ENCODE peak calls at places on chromosomes 1 and 21, in nine cellular contexts. F is stomach, I is ovary, A is heart left ventricle, K is uterus, Y is HCT116, L is IMR-90, P is A549, S is sigmoid colon. B is an unnamed sample. For H3K4me1, the result is how much of the 10 kb centered on the place peaks cover.

GRCh38 chr21:28636988-28637691 is 355.5 kb downstream of the LTN1 start:
- DNase-seq in F (no peak), I (no peak), A (no peak), K (no peak), Y (no peak), L (peak), P (peak), S (no peak), B (no peak)

GRCh38 chr1:150876111-150876434 is 326 bp downstream of the ARNT start:
- DNase-seq in F (peak), I (no peak), A (no peak), K (no peak), Y (peak), L (peak), P (no peak), S (no peak), B (no peak)

GRCh38 chr1:218983848-218984247 is 189.8 kb upstream of the LYPLAL1 start:
- DNase-seq in F (no peak), I (no peak), A (no peak), K (no peak), Y (no peak), L (no peak), P (peak), S (no peak), B (no peak)

GRCh38 chr1:209702832-209703231 is 1.8 kb upstream of the HSD11B1 start:
- DNase-seq in F (no peak), I (no peak), A (no peak), K (no peak), Y (no peak), L (no peak), P (no peak), S (no peak), B (no peak)

GRCh38 chr1:183477986-183478781 is 5.9 kb downstream of the SMG7 start:
- DNase-seq in F (no peak), I (no peak), A (no peak), K (no peak), Y (no peak), L (no peak), P (no peak), S (no peak), B (no peak)

GRCh38 chr1:36602189-36602588 is 119.5 kb upstream of the CSF3R start:
- DNase-seq in F (no peak), I (no peak), A (no peak), K (no peak), Y (no peak), L (no peak), P (no peak), S (no peak), B (no peak)

GRCh38 chr1:101308001-101308659 is 71.3 kb downstream of the S1PR1 start:
- DNase-seq in F (no peak), I (no peak), A (no peak), K (no peak), Y (no peak), L (no peak), P (no peak), S (no peak), B (no peak)

GRCh38 chr1:116112388-116113140 is 1.4 kb downstream of the MAB21L3 start:
- DNase-seq in F (no peak), I (no peak), A (no peak), K (no peak), Y (no peak), L (no peak), P (no peak), S (no peak), B (no peak)

GRCh38 chr1:219086956-219087469 is 86.7 kb upstream of the LYPLAL1 start:
- DNase-seq in F (no peak), I (no peak), A (no peak), K (no peak), Y (no peak), L (no peak), P (no peak), S (no peak), B (no peak)

GRCh38 chr21:35614412-35614901 is 445.9 kb downstream of the SETD4 start:
- DNase-seq in F (no peak), I (no peak), A (no peak), K (no peak), Y (peak), L (peak), P (no peak), S (no peak), B (no peak)

GRCh38 chr1:95388041-95388440 is 154.0 kb downstream of the RWDD3 start:
- DNase-seq in F (no peak), I (no peak), A (no peak), K (no peak), Y (no peak), L (no peak), P (no peak), S (no peak), B (no peak)

GRCh38 chr1:53552146-53552940 is 93.1 kb downstream of the DMRTB1 start:
- DNase-seq in F (no peak), I (no peak), A (no peak), K (peak), Y (no peak), L (peak), P (no peak), S (peak), B (peak)

GRCh38 chr1:21764615-21765423 is 18.1 kb downstream of the USP48 start:
- DNase-seq in F (peak), I (no peak), A (peak), K (peak), Y (no peak), L (peak), P (peak), S (no peak), B (peak)

GRCh38 chr1:220872296-220872695 is 6.9 kb upstream of the HLX start:
- DNase-seq in F (no peak), I (no peak), A (no peak), K (no peak), Y (no peak), L (no peak), P (peak), S (no peak), B (no peak)

DNA sequence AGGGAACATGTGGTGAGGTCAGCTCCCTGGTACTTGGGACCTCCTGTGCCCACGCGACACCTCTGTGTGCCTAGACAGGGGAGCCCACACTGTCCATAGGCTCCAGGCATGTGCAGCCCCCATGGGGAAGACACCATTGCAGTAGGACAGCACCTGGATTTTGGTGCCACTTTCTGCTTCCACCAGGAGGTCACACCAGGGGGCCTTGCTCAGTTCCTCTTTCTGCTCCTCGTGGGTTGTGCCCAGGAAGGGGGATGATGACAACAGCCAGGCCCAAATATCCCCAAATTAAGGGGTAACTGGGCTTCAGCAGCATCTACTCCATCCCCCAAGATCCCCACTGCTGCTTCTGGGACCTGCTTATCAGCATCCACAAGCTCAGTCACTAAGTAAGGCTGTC is 358.2 kb upstream of the KAZN start:
- DNase-seq in F (no peak), I (no peak), A (no peak), K (no peak), Y (no peak), L (no peak), P (no peak), S (no peak), B (no peak)
- TF ChIP-seq POLR2A in F (no peak), I (no peak), A (no peak), K (no peak), Y (no peak), L (no peak), P (no peak), S (no peak), B (no peak)

GRCh38 chr1:42953182-42954180 is 5.2 kb downstream of the SLC2A1 start:
- DNase-seq in F (no peak), I (no peak), A (no peak), K (no peak), Y (no peak), L (no peak), P (peak), S (no peak), B (peak)
- H3K4me1 ChIP-seq in F (under half), I (under half), A (half or more), K (under half), Y (half or more), L (under half), P (half or more), S (under half), B (under half)

GRCh38 chr1:18922319-18922726 is 20.0 kb upstream of the ALDH4A1 start:
- DNase-seq in F (peak), I (peak), A (peak), K (peak), Y (no peak), L (peak), P (peak), S (peak), B (peak)
- TF ChIP-seq CTCF in F (no peak), I (no peak), A (peak), K (peak), Y (no peak), L (no peak), P (no peak), S (no peak), B (no peak)

GRCh38 chr1:2632051-2632430 is 775 bp downstream of the MMEL1 start:
- DNase-seq in F (no peak), I (no peak), A (no peak), K (no peak), Y (no peak), L (no peak), P (no peak), S (no peak), B (no peak)

GRCh38 chr1:2633401-2633935 is 652 bp upstream of the MMEL1 start:
- DNase-seq in F (no peak), I (no peak), A (no peak), K (no peak), Y (no peak), L (no peak), P (no peak), S (peak), B (no peak)

GRCh38 chr1:2631136-2632050 is 1.4 kb downstream of the MMEL1 start:
- DNase-seq in F (no peak), I (no peak), A (no peak), K (no peak), Y (no peak), L (no peak), P (no peak), S (no peak), B (no peak)

GRCh38 chr1:2633936-2634491 is 1.2 kb upstream of the MMEL1 start:
- DNase-seq in F (no peak), I (peak), A (no peak), K (no peak), Y (no peak), L (no peak), P (no peak), S (no peak), B (no peak)

GRCh38 chr1:2632561-2633361 is at the start of gene MMEL1:
- DNase-seq in F (no peak), I (no peak), A (no peak), K (no peak), Y (no peak), L (no peak), P (no peak), S (no peak), B (no peak)
- TF ChIP-seq POLR2A in F (no peak), I (no peak), A (no peak), K (no peak), Y (no peak), L (no peak), P (no peak), S (no peak), B (no peak)

DNA sequence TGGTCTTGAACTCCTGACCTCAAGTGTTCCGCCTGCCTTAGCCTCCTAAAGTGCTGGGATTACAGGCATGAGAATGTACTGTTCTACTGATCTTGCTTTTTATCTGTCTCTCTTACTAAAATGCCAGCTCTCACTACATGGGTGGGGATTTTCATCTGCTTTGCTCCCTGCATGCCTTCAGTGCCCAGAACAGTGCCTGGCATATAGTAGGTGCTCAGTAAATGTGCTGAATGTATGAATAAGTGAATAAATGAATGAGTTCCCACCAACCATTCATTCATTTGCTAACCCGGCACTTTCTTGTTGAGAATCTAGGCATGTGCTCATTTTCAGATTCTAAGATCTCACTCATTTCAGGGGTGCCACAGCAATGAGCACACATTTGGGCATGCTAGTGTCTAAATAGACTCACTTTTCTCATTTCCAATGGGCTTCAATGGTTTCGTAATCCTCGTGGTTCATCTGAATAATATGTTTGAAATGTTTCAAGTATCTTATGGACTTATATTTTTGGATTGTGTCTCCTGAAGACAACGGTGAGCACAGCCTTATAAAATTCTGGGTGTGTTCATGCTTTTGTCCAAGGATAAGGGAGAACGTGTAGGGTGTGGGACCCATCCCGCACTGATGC is 7.6 kb downstream of the DHRS3 start:
- DNase-seq in F (no peak), I (no peak), A (no peak), K (no peak), Y (no peak), L (peak), P (no peak), S (no peak), B (no peak)
- H3K4me1 ChIP-seq in F (under half), I (under half), A (under half), K (under half), Y (under half), L (under half), P (half or more), S (under half), B (half or more)

GRCh38 chr1:8871539-8871935 is 6.9 kb downstream of the ENO1 start:
- DNase-seq in F (no peak), I (no peak), A (no peak), K (no peak), Y (no peak), L (no peak), P (peak), S (no peak), B (peak)
- TF ChIP-seq CTCF in F (no peak), I (no peak), A (peak), K (no peak), Y (no peak), L (peak), P (peak), S (no peak), B (peak)

GRCh38 chr1:24931481-24932221 is 1.6 kb upstream of the RUNX3 start:
- DNase-seq in F (no peak), I (no peak), A (no peak), K (no peak), Y (no peak), L (no peak), P (no peak), S (no peak), B (no peak)
- TF ChIP-seq POLR2A in F (no peak), I (no peak), A (no peak), K (no peak), Y (no peak), L (no peak), P (no peak), S (no peak), B (no peak)

DNA sequence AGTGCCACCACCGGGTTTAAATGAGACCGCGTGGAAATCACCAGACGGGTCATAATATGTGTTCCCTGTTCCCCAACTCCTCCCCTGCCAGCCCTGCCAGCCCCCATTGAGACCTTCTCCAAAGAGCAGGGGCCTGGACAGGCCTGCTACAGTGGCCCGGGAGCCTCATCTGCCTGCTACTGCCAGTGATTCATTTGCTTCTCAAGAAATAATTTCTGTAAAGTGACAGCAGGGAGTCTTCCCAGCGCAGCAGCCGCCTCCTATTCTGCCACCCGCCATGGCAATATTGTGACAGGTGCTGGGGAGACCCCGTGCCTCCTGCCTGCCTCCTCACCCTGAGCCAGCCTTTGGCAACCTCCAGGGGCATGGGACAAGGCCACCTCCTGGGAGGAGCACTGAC is 8.9 kb downstream of the IFFO2 start:
- DNase-seq in F (no peak), I (no peak), A (no peak), K (no peak), Y (no peak), L (no peak), P (no peak), S (no peak), B (no peak)
- H3K4me1 ChIP-seq in F (half or more), I (under half), A (half or more), K (under half), Y (under half), L (half or more), P (half or more), S (half or more), B (half or more)

GRCh38 chr1:60564856-60565445 is 491.4 kb upstream of the C1orf87 start:
- DNase-seq in F (no peak), I (no peak), A (no peak), K (no peak), Y (no peak), L (no peak), P (no peak), S (no peak), B (no peak)
- TF ChIP-seq CTCF in F (no peak), I (no peak), A (no peak), K (no peak), Y (no peak), L (no peak), P (no peak), S (no peak), B (no peak)